ENCODE peak calls at places on chromosomes 2 and 18, in seven cellular contexts. T, L, Q, E, U, I and R are unnamed samples.

GRCh38 chr18:22710628-22711380 is 222.3 kb upstream of the RBBP8 start:
- DNase-seq in T (peak; percentile 50), L (no peak), Q (peak; percentile 51), E (peak; percentile 24), U (no peak), I (no peak), R (no peak)

GRCh38 chr2:184906709-184907108 is 308.4 kb downstream of the ZNF804A start:
- DNase-seq in T (peak; percentile 61), L (no peak), Q (no peak), E (peak; percentile 54), U (no peak), I (no peak), R (no peak)

GRCh38 chr2:174145827-174146226 is 102.5 kb downstream of the OLA1 start:
- DNase-seq in T (no peak), L (no peak), Q (no peak), E (peak; percentile 69), U (no peak), I (no peak), R (no peak)

GRCh38 chr2:186612555-186613440 is 22.9 kb downstream of the ITGAV start:
- DNase-seq in T (no peak), L (no peak), Q (no peak), E (no peak), U (no peak), I (no peak), R (no peak)

GRCh38 chr2:99643824-99644787 is 154.3 kb upstream of the REV1 start:
- DNase-seq in T (peak; percentile 72), L (no peak), Q (no peak), E (no peak), U (peak; percentile 34), I (no peak), R (no peak)

GRCh38 chr2:69997296-69998184 is 36.1 kb upstream of the ASPRV1 start:
- DNase-seq in T (peak; percentile 31), L (no peak), Q (no peak), E (peak; percentile 19), U (peak; percentile 92), I (peak; percentile 57), R (no peak)

GRCh38 chr18:22466608-22467390 is 49.1 kb upstream of the CTAGE1 start:
- DNase-seq in T (peak; percentile 89), L (no peak), Q (no peak), E (no peak), U (no peak), I (peak; percentile 10), R (no peak)

GRCh38 chr2:169090133-169090820 is 20.9 kb downstream of the DHRS9 start:
- DNase-seq in T (no peak), L (no peak), Q (no peak), E (peak; percentile 28), U (no peak), I (no peak), R (no peak)

GRCh38 chr18:8696749-8697211 is 8.6 kb upstream of the MTCL1 start:
- DNase-seq in T (no peak), L (peak; percentile 55), Q (peak; percentile 84), E (peak; percentile 72), U (peak; percentile 73), I (peak; percentile 23), R (peak; percentile 79)

GRCh38 chr2:84797271-84797670 is 83.6 kb downstream of the TRABD2A start:
- DNase-seq in T (no peak), L (no peak), Q (no peak), E (no peak), U (no peak), I (no peak), R (no peak)

GRCh38 chr2:46002507-46002883 is 294.7 kb upstream of the EPAS1 start:
- DNase-seq in T (peak; percentile 52), L (no peak), Q (no peak), E (no peak), U (no peak), I (no peak), R (no peak)

GRCh38 chr2:186099772-186100171 is 361.2 kb downstream of the FSIP2 start:
- DNase-seq in T (peak; percentile 3), L (no peak), Q (no peak), E (no peak), U (no peak), I (no peak), R (no peak)

GRCh38 chr2:71759056-71759455 is 305.7 kb downstream of the DYSF start:
- DNase-seq in T (peak; percentile 48), L (no peak), Q (no peak), E (no peak), U (no peak), I (no peak), R (no peak)

GRCh38 chr18:5393779-5394178 is 98.3 kb upstream of the ZBTB14 start:
- DNase-seq in T (peak; percentile 64), L (no peak), Q (no peak), E (no peak), U (no peak), I (no peak), R (no peak)

GRCh38 chr2:99249951-99250350 is 5.5 kb downstream of the LYG2 start:
- DNase-seq in T (no peak), L (no peak), Q (no peak), E (no peak), U (no peak), I (no peak), R (no peak)

GRCh38 chr2:113930448-113930847 is 40.6 kb downstream of the ACTR3 start:
- DNase-seq in T (peak; percentile 15), L (no peak), Q (no peak), E (no peak), U (no peak), I (no peak), R (no peak)

GRCh38 chr18:79587298-79588125 is 92.1 kb upstream of the CTDP1 start:
- DNase-seq in T (no peak), L (no peak), Q (peak; percentile 50), E (no peak), U (peak; percentile 4), I (no peak), R (no peak)

GRCh38 chr2:45168731-45169338 is 159.6 kb upstream of the SIX2 start:
- DNase-seq in T (no peak), L (no peak), Q (no peak), E (peak; percentile 55), U (no peak), I (no peak), R (peak; percentile 17)

GRCh38 chr2:37918742-37919186 is 6.3 kb upstream of the RMDN2 start:
- DNase-seq in T (no peak), L (no peak), Q (no peak), E (no peak), U (no peak), I (no peak), R (no peak)

GRCh38 chr2:70233892-70234291 is 14.5 kb downstream of the TIA1 start:
- DNase-seq in T (no peak), L (no peak), Q (no peak), E (no peak), U (no peak), I (no peak), R (no peak)

GRCh38 chr2:201909348-201909747 is 103.0 kb downstream of the CDK15 start:
- DNase-seq in T (peak; percentile 98), L (no peak), Q (no peak), E (no peak), U (no peak), I (no peak), R (no peak)

DNA sequence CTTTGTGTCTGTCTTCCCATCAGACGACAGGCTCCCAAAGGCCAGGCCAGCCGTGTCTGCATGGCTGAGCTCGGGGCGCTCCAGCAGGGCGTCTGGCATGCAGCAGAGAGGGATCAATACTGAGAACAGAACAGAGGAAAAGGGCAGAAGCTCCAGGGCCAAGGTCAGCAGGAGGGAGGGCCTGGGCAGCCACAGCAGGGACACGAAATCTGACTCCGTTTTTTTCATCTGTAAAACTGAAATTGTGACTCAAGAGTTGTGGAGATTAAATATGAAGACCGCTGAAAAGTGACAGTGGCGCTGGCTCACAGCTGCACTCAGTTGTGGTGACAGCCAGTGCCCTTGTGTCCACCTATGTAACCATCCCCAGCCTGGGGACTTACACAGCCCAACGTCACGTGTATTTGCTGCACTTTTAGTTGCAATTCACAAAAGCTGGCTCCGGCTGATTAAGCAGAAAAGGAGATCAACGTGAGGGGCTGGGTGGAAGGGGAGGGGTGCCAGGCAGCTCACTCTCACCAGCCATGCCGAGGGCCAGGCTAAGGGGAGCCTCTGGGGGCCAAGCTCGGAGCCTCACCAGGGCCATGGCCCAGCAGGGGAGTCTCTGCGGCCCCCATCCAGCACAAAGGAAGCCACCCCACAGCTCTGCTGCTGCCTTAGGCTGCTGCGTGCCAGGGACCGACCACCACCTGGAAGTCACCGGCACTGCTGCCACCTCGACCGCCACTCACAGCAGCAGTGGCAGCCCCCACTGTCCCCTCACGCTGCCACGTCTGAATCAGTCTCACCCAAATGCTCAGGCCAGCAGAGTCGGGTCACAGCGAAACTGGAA is 74.7 kb downstream of the EIPR1 start:
- DNase-seq in T (no peak), L (no peak), Q (no peak), E (no peak), U (no peak), I (no peak), R (no peak)
- H3K4me3 ChIP-seq in T (no peak overlapping the region), L (no peak overlapping the region), Q (no peak overlapping the region), E (no peak overlapping the region), U (peak overlapping the region; percentile 45), I (no peak overlapping the region), R (no peak overlapping the region)

GRCh38 chr2:7020939-7021470 is 103.8 kb downstream of the RNF144A start:
- DNase-seq in T (no peak), L (no peak), Q (no peak), E (no peak), U (no peak), I (no peak), R (no peak)

GRCh38 chr2:7023542-7023941 is 106.3 kb downstream of the RNF144A start:
- DNase-seq in T (peak; percentile 77), L (no peak), Q (no peak), E (no peak), U (no peak), I (no peak), R (no peak)

GRCh38 chr2:7022956-7023467 is 105.8 kb downstream of the RNF144A start:
- DNase-seq in T (no peak), L (no peak), Q (no peak), E (no peak), U (no peak), I (no peak), R (no peak)

GRCh38 chr2:7024261-7024660 is 107.0 kb downstream of the RNF144A start:
- DNase-seq in T (no peak), L (no peak), Q (peak; percentile 69), E (no peak), U (no peak), I (no peak), R (no peak)

DNA sequence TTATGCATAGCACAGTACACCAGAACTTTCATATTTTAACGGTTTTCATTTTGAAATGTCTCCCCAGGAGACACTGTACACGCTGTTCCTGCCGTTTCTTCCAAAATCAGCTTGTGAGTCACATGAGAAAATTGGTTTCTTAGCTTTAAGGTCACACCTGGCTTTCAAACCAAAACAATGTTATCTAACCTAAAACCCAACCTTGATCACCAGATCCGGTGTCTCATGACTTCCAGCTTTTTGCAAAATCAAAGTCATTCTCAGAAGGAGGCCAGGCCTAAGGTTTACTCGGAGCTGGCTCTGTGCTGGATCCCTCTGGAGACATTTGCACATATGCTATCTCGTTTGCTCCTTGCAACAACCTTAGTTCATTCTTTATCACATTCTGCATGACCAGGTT is 105.3 kb downstream of the RNF144A start:
- DNase-seq in T (peak; percentile 86), L (no peak), Q (no peak), E (no peak), U (no peak), I (no peak), R (no peak)
- H3K4me1 ChIP-seq in T (peaks cover 14% of the 10 kb centered on the region), L (no peaks in the 10 kb centered on the region), Q (peaks cover 13% of the 10 kb centered on the region), E (no peaks in the 10 kb centered on the region), U (peaks cover 40% of the 10 kb centered on the region), I (no peaks in the 10 kb centered on the region), R (no peaks in the 10 kb centered on the region)

GRCh38 chr18:34837769-34838194 is 127.7 kb downstream of the DTNA start:
- DNase-seq in T (peak; percentile 55), L (no peak), Q (peak; percentile 37), E (no peak), U (peak; percentile 60), I (no peak), R (no peak)
- H3K4me3 ChIP-seq in T (no peak overlapping the region), L (no peak overlapping the region), Q (no peak overlapping the region), E (no peak overlapping the region), U (peak overlapping the region; percentile 38), I (no peak overlapping the region), R (no peak overlapping the region)

GRCh38 chr18:35191252-35192025 is 49.4 kb upstream of the ZNF397 start:
- DNase-seq in T (no peak), L (no peak), Q (no peak), E (peak; percentile 21), U (no peak), I (no peak), R (no peak)
- H3K4me1 ChIP-seq in T (no peaks in the 10 kb centered on the region), L (no peaks in the 10 kb centered on the region), Q (no peaks in the 10 kb centered on the region), E (peaks cover 55% of the 10 kb centered on the region), U (peaks cover 3% of the 10 kb centered on the region), I (no peaks in the 10 kb centered on the region), R (no peaks in the 10 kb centered on the region)